ENCODE peak calls at places on chromosomes 5 and 9, in five cellular contexts. P is brain microvascular endothelial cell, M is MCF 10A, F is T-cell, A is dermis microvascular lymphatic vessel endothelial cell. L is an unnamed sample.
A peak's percentile ranks its signal among the peaks of the same experiment; 100 is the strongest.

GRCh38 chr5:154608531-154609011 is 130.5 kb upstream of the HAND1 start:
- DNase-seq in P (no peak), M (no peak), F (no peak), A (no peak), L (no peak)

GRCh38 chr5:38289457-38289856 is 31.1 kb downstream of the EGFLAM start:
- DNase-seq in P (no peak), M (no peak), F (no peak), A (no peak), L (no peak)

GRCh38 chr9:136902259-136902821 is 16.0 kb downstream of the TRAF2 start:
- DNase-seq in P (peak; percentile 81), M (peak; percentile 58), F (peak; percentile 42), A (peak; percentile 87), L (peak; percentile 9)

GRCh38 chr9:4137234-4137633 is 162.6 kb downstream of the GLIS3 start:
- DNase-seq in P (peak; percentile 92), M (peak; percentile 85), F (no peak), A (peak; percentile 66), L (no peak)

GRCh38 chr9:137445275-137445807 is 4.2 kb upstream of the ENTPD8 start:
- DNase-seq in P (peak; percentile 74), M (peak; percentile 89), F (peak; percentile 86), A (peak; percentile 51), L (peak; percentile 94)

GRCh38 chr5:163347671-163348070 is 89.7 kb upstream of the CCNG1 start:
- DNase-seq in P (peak; percentile 51), M (peak; percentile 88), F (no peak), A (peak; percentile 36), L (peak; percentile 52)

GRCh38 chr9:16928179-16928945 is 57.9 kb upstream of the BNC2 start:
- DNase-seq in P (peak; percentile 38), M (no peak), F (no peak), A (no peak), L (no peak)

GRCh38 chr9:92631452-92632211 is 38.3 kb downstream of the IPPK start:
- DNase-seq in P (no peak), M (no peak), F (no peak), A (no peak), L (no peak)

GRCh38 chr9:126773004-126773607 is 31.7 kb upstream of the ZBTB43 start:
- DNase-seq in P (no peak), M (peak; percentile 35), F (no peak), A (no peak), L (no peak)